ENCODE peak calls at places on chromosomes 2 and 18, in five cellular contexts. O, V, Y, H and W are unnamed samples. For H3K4me1, the result is how much of the 10 kb centered on the place peaks cover.

GRCh38 chr18:44803019-44803650 is 122.4 kb downstream of the SETBP1 start:
- DNase-seq in O (peak), V (no peak), Y (no peak), H (peak), W (peak)

GRCh38 chr2:55157474-55157884 is 74.6 kb downstream of the CLHC1 start:
- DNase-seq in O (no peak), V (no peak), Y (no peak), H (no peak), W (peak)

GRCh38 chr2:38178142-38178541 is 102.2 kb upstream of the CYP1B1 start:
- DNase-seq in O (no peak), V (no peak), Y (no peak), H (no peak), W (peak)

GRCh38 chr2:166057363-166058169 is 70.3 kb downstream of the SCN1A start:
- DNase-seq in O (no peak), V (no peak), Y (peak), H (no peak), W (peak)

GRCh38 chr2:214410918-214411554 is at the start of gene VWC2L:
- DNase-seq in O (peak), V (no peak), Y (peak), H (peak), W (peak)

GRCh38 chr2:168565112-168565511 is 109.0 kb downstream of the CERS6 start:
- DNase-seq in O (no peak), V (no peak), Y (no peak), H (no peak), W (peak)

GRCh38 chr2:190407662-190408537 is at the start of gene MFSD6:
- DNase-seq in O (peak), V (peak), Y (peak), H (peak), W (peak)

GRCh38 chr2:96970248-96970875 is 16.0 kb downstream of the FAM178B start:
- DNase-seq in O (no peak), V (no peak), Y (no peak), H (peak), W (no peak)

GRCh38 chr2:9897331-9897737 is 54.1 kb downstream of the TAF1B start:
- DNase-seq in O (peak), V (no peak), Y (peak), H (peak), W (peak)

DNA sequence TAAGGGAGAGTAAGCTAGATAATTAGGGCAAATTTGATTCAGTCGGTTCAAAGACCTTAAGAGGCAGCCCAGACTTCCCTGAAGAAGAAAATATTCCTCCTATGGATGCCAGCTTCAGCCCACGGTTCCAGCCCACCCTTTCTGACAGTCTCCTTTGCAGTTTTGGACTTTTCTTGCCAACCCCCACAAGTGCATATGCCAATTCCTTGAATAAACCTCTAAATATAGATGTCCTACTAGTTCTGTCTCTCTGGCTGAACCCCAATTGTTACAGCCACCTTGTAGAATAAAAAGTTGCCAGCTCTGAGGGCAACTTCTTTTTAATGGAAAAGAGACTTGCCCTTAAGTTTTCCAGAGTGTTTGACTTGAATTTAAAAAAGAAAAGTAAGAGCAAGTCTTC is 111.7 kb downstream of the PID1 start:
- DNase-seq in O (no peak), V (no peak), Y (no peak), H (no peak), W (no peak)
- H3K4me1 ChIP-seq in O (under half), V (under half), Y (under half), H (under half), W (under half)

DNA sequence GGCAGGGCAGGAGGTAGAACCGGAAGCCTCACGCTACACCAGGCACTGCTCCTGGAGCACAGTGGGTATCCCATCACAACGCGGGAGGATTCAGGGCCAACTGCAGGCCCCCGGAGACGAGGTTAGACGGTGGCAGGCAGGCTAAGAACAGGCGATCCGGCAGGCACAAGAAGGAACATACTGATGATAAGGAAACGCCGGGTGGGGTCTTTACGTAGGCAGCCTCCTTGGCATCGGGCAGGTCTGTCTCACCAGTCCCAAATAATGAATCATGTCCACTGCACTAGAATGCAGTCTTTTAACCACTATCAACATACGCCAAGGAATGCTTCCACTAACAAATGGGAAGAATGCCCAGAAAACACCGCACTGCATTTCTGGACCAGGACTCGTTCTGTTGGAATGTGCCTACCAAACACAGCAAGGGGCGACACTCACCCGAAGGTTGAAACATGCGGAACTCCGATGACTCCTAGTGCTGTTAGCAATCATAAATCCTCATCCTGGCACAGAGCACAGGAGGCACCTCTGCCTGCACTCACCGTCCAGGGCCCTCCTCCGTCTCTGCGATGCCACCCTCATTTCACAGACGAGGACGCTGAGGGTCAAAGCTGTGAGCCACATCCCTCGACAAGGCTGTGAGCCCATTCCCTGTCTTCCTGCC is 35.2 kb downstream of the ZNF516 start:
- DNase-seq in O (peak), V (no peak), Y (no peak), H (peak), W (peak)
- H3K4me3 ChIP-seq in O (no peak), V (no peak), Y (no peak), H (no peak), W (peak)

GRCh38 chr18:76489081-76489480 is 6.0 kb downstream of the ZNF516 start:
- DNase-seq in O (no peak), V (no peak), Y (no peak), H (no peak), W (no peak)

GRCh38 chr18:76486600-76486999 is 8.4 kb downstream of the ZNF516 start:
- DNase-seq in O (no peak), V (no peak), Y (no peak), H (no peak), W (no peak)

GRCh38 chr18:76487076-76487475 is 8.0 kb downstream of the ZNF516 start:
- DNase-seq in O (no peak), V (no peak), Y (no peak), H (no peak), W (no peak)

GRCh38 chr18:76488190-76488589 is 6.9 kb downstream of the ZNF516 start:
- DNase-seq in O (no peak), V (no peak), Y (no peak), H (no peak), W (no peak)

GRCh38 chr18:76487782-76488181 is 7.3 kb downstream of the ZNF516 start:
- DNase-seq in O (no peak), V (no peak), Y (no peak), H (no peak), W (no peak)
- H3K4me1 ChIP-seq in O (under half), V (under half), Y (under half), H (under half), W (under half)

GRCh38 chr2:197498937-197499593 is 575 bp downstream of the HSPD1 start:
- DNase-seq in O (peak), V (peak), Y (peak), H (peak), W (peak)

GRCh38 chr2:197495433-197496134 is 4.1 kb downstream of the HSPD1 start:
- DNase-seq in O (no peak), V (no peak), Y (no peak), H (no peak), W (no peak)

GRCh38 chr2:197496695-197497094 is 2.9 kb downstream of the HSPD1 start:
- DNase-seq in O (no peak), V (no peak), Y (no peak), H (no peak), W (no peak)

GRCh38 chr2:197498627-197498936 is 1.1 kb downstream of the HSPD1 start:
- DNase-seq in O (no peak), V (no peak), Y (no peak), H (no peak), W (no peak)

DNA sequence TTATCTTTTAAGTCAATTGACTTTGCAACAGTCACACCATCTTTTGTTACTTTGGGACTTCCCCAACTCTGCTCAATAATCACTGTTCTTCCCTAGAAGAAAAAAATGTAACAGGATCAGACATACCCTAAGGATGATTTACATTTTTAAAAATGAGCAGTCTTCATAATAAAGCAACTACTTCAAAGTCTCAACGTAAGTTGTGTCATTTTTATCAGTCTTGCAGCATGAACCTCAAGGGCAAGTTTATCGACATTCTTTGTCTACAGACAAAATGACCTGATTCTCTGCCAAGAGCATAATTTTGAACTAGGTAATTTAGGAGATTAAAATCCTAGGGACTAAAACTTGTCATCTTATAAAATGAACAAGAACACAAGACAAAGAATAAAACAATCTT is 2.3 kb downstream of the HSPD1 start:
- DNase-seq in O (no peak), V (no peak), Y (no peak), H (no peak), W (no peak)
- H3K4me3 ChIP-seq in O (no peak), V (no peak), Y (no peak), H (no peak), W (peak)